ENCODE peak calls at places on chromosomes 1 and 21, in four cellular contexts. E is IMR-90, W is vagina, X is neuronal stem cell. U is an unnamed sample.

GRCh38 chr1:227234998-227235405 is 83.3 kb downstream of the CDC42BPA start:
- DNase-seq in X (no peak), E (peak), W (no peak), U (peak)

GRCh38 chr1:153495536-153495935 is 35.1 kb upstream of the S100A7 start:
- DNase-seq in X (no peak), E (no peak), W (no peak), U (no peak)

GRCh38 chr1:24027838-24028468 is 47.8 kb upstream of the SRSF10 start:
- DNase-seq in W (no peak), X (no peak), E (peak), U (peak)

GRCh38 chr1:177909416-177909815 is 60.4 kb downstream of the SEC16B start:
- DNase-seq in W (no peak), X (no peak), E (no peak), U (no peak)

GRCh38 chr1:15413563-15414449 is 4.1 kb downstream of the EFHD2 start:
- DNase-seq in E (no peak), X (no peak), W (no peak), U (no peak)

GRCh38 chr1:29050141-29050540 is 73.6 kb downstream of the TMEM200B start:
- DNase-seq in W (no peak), E (no peak), X (no peak), U (no peak)

GRCh38 chr1:2377751-2378440 is 13.5 kb downstream of the MORN1 start:
- DNase-seq in X (no peak), E (no peak), W (no peak), U (no peak)

GRCh38 chr1:22166439-22166838 is 23.5 kb upstream of the WNT4 start:
- DNase-seq in W (no peak), E (no peak), X (no peak), U (no peak)

GRCh38 chr1:115952547-115952946 is 23.8 kb upstream of the SLC22A15 start:
- DNase-seq in X (no peak), E (no peak), W (no peak), U (no peak)

GRCh38 chr1:100400332-100400933 is 48.1 kb downstream of the CDC14A start:
- DNase-seq in W (no peak), E (no peak), X (no peak), U (peak)

GRCh38 chr21:33360871-33361602 is 36.3 kb downstream of the IFNAR1 start:
- DNase-seq in X (peak), W (no peak), E (peak), U (peak)

GRCh38 chr1:21326861-21327344 is 36.6 kb upstream of the ECE1 start:
- DNase-seq in X (no peak), W (no peak), E (no peak), U (no peak)

GRCh38 chr1:177780096-177780700 is 189.7 kb downstream of the SEC16B start:
- DNase-seq in E (peak), W (no peak), X (no peak), U (peak)

GRCh38 chr1:6584126-6585080 is 4.6 kb downstream of the ZBTB48 start:
- DNase-seq in E (no peak), W (no peak), X (no peak), U (no peak)

GRCh38 chr21:37631319-37632117 is 264.9 kb downstream of the DYRK1A start:
- DNase-seq in X (peak), E (no peak), W (no peak), U (no peak)

DNA sequence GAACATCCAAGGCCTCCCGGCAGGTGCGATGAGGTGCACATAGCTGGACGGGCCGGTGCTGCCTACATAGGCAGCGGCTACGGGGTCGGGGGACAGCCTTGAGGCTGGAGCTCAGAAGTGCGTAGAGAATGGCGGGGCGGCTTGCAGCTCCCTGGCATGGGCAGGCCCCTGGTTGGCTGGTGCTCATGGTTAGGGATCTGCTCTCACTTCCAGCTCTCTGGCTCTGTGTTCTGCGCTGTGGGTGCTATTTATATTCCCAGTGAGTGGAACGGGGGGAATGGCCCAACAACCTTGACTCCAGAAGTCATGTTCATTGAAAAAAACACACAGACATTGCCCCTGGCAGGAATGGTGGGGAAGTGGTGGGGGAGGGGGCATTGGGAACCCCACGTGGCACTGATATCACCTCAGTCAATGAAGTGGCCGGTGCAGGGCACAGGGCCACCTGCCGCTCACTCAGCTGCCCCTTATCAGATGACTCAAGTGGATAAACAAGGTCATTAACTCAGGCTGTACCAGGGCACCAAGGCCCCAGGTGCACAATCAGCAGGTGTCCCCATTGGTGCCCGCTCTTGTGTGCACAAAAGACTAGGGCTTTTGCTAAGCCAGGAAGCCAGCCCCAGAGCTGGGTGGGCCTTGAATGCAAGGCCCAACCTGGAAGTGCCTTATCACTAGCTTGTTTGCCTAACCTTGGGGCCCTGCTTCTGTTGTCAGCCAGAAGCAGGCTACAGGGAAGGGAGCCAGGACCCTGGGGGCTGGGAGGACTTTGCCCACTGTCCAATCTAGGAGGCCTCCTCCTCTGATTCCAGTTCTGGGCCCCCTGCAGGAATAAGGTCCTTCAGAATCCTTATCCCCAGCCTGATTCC is at the start of gene NR0B2:
- DNase-seq in W (no peak), E (no peak), X (no peak), U (peak)
- H3K4me3 ChIP-seq in W (no peak), E (no peak), X (peak), U (no peak)

DNA sequence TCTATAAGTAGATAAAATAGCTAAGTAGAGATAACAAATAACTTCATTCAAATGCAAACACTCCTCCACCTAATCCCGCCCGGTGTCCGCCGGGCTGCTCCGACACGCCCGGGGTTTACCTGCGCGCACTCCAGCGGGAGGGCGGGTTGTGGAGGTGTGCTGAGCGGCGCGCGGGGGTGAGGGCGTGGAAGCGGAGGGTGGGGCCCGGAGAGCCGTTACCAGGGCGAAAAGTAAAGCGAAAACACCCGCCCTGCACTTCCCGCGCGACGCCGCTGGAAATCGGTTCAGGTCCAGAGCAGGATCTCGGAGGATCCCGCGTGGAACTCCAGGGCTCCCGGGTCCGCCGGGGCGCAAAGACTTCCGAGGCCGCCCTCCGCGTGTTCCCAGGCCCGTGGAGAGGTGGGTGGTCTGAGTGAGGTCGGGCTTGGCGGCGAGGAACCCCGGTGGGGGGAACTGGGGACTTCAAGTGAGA is 1.8 kb upstream of the ATF3 start:
- DNase-seq in E (no peak), W (no peak), X (no peak), U (no peak)
- H3K27ac ChIP-seq in E (no peak), W (peak), X (no peak), U (no peak)

GRCh38 chr1:187871177-187871576 is 1042.4 kb downstream of the PLA2G4A start:
- DNase-seq in E (no peak), X (no peak), W (no peak), U (peak)
- H3K4me3 ChIP-seq in E (no peak), X (no peak), W (no peak), U (no peak)

GRCh38 chr1:208174736-208175507 is 69.3 kb downstream of the PLXNA2 start:
- DNase-seq in E (peak), X (no peak), W (no peak), U (peak)
- H3K27ac ChIP-seq in E (no peak), X (no peak), W (no peak), U (no peak)

GRCh38 chr1:27504588-27505419 is 14.8 kb upstream of the WASF2 start:
- DNase-seq in E (peak), W (peak), X (no peak), U (peak)
- H3K4me3 ChIP-seq in E (no peak), W (no peak), X (no peak), U (no peak)

GRCh38 chr1:36172983-36173382 is 17.0 kb downstream of the MAP7D1 start:
- DNase-seq in X (no peak), E (peak), W (no peak), U (peak)

GRCh38 chr1:36176151-36176949 is 20.4 kb downstream of the MAP7D1 start:
- DNase-seq in E (no peak), X (no peak), W (no peak), U (no peak)

GRCh38 chr1:36174716-36175115 is 18.8 kb downstream of the MAP7D1 start:
- DNase-seq in X (no peak), W (no peak), E (no peak), U (no peak)

GRCh38 chr1:36177589-36178463 is 21.9 kb downstream of the MAP7D1 start:
- DNase-seq in E (no peak), X (no peak), W (no peak), U (no peak)

DNA sequence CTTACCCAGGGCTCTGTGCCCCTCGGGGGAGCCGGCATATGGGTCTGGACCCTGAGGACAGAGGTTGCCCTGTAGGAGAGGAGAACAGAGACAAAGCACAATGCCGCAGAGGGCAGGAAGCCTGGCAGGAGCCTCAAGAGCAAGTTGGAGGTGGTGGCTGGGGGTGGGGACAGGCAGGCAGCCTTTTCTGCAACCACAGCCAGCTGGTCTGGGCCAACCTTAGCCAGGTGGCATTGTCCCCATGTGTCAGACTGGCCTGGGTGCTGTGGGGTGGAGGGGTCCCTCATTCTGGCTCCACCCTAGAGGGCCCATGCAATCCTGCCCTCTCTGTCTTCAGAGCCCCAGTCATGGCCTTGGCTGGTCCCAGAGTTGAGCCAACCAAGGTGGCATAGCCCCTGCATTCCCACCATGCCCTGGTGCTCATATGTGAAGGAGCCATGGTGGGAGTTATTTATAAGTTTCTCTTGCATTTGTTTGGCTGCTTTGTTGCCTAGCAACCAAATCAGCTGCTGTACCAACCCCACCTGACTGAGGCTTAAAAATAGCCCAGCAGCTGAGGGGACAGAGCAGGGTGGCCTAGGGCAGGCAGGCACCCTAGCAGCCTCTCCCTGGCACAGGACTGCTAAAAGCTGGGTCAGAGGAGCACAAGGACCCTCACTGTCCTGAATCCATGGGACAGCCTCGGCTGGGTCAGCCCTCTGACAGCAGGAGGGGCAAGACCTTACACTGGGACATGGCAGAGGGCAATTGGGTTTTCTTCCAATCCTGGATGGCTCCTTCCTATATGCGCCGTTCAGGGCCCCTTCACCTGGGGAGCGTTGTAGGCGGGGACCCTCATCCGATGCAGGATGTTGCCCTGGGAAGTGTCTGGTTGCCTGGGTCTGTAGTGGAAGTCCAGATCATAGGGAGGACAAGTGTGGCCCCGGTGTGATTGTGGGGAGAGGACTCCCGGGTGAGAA is 19.5 kb downstream of the MAP7D1 start:
- DNase-seq in X (no peak), W (no peak), E (peak), U (peak)
- H3K27ac ChIP-seq in X (no peak), W (peak), E (no peak), U (peak)

GRCh38 chr1:54499097-54500029 is 48.7 kb upstream of the ACOT11 start:
- DNase-seq in X (no peak), E (peak), W (no peak), U (peak)
- H3K4me3 ChIP-seq in X (peak), E (peak), W (peak), U (peak)

U was measured in cardiac muscle cell.